ENCODE peak calls at places on chromosomes 12 and 14, in ten cellular contexts. I is RWPE1; T is IMR-90; U is ovary; P is hepatocyte; F is PC-3; O is effector memory CD4-positive, alpha-beta T cell; Z is lower lobe of right lung; V is MM.1S; K is Karpas-422. B is an unnamed sample.

GRCh38 chr14:23640524-23641141 is 4.5 kb downstream of the DHRS2 start:
- DNase-seq in I (no peak), T (peak), U (peak), P (peak), F (peak), O (no peak), Z (no peak), V (no peak), K (peak), B (no peak)

GRCh38 chr14:94483729-94484275 is 7.8 kb upstream of the SERPINA9 start:
- DNase-seq in I (no peak), T (peak), U (no peak), P (no peak), F (no peak), O (no peak), Z (no peak), V (no peak), K (no peak), B (peak)

GRCh38 chr14:87690076-87690661 is 302.8 kb downstream of the GALC start:
- DNase-seq in I (no peak), T (no peak), U (no peak), P (peak), F (no peak), O (no peak), Z (no peak), V (no peak), K (no peak), B (no peak)

GRCh38 chr14:56648508-56649301 is 69.1 kb downstream of the TMEM260 start:
- DNase-seq in I (no peak), T (no peak), U (no peak), P (no peak), F (no peak), O (no peak), Z (no peak), V (no peak), K (no peak), B (no peak)

GRCh38 chr12:2877047-2877958 is at the start of the genes FOXM1 and RHNO1:
- DNase-seq in I (peak), T (peak), U (peak), P (peak), F (peak), O (peak), Z (peak), V (peak), K (peak), B (peak)

GRCh38 chr12:96246926-96247566 is 52.9 kb downstream of the ELK3 start:
- DNase-seq in I (no peak), T (no peak), U (no peak), P (no peak), F (no peak), O (no peak), Z (no peak), V (no peak), K (no peak), B (no peak)

GRCh38 chr14:67887478-67887877 is 67.9 kb downstream of the RAD51B start:
- DNase-seq in I (no peak), T (no peak), U (no peak), P (no peak), F (no peak), O (no peak), Z (no peak), V (no peak), K (no peak), B (no peak)

GRCh38 chr12:5521456-5522325 is 89.8 kb downstream of the NTF3 start:
- DNase-seq in I (no peak), T (no peak), U (no peak), P (no peak), F (no peak), O (no peak), Z (no peak), V (no peak), K (no peak), B (no peak)

GRCh38 chr12:104025771-104026170 is 24.2 kb downstream of the GLT8D2 start:
- DNase-seq in I (peak), T (no peak), U (no peak), P (no peak), F (peak), O (no peak), Z (no peak), V (no peak), K (no peak), B (no peak)

GRCh38 chr12:88897723-88898122 is 317.5 kb upstream of the KITLG start:
- DNase-seq in I (no peak), T (peak), U (no peak), P (no peak), F (no peak), O (no peak), Z (no peak), V (no peak), K (no peak), B (no peak)

GRCh38 chr14:26394114-26394855 is 203.5 kb downstream of the NOVA1 start:
- DNase-seq in I (no peak), T (peak), U (no peak), P (no peak), F (peak), O (no peak), Z (no peak), V (no peak), K (peak), B (peak)

GRCh38 chr12:16348435-16349131 is 1.1 kb downstream of the MGST1 start:
- DNase-seq in I (no peak), T (peak), U (no peak), P (no peak), F (no peak), O (no peak), Z (no peak), V (no peak), K (no peak), B (no peak)

GRCh38 chr12:22856120-22856699 is 231.2 kb downstream of the ETNK1 start:
- DNase-seq in I (peak), T (peak), U (no peak), P (peak), F (peak), O (no peak), Z (no peak), V (peak), K (peak), B (no peak)

GRCh38 chr14:96574171-96574632 is 72.0 kb downstream of the PAPOLA start:
- DNase-seq in I (no peak), T (no peak), U (no peak), P (no peak), F (no peak), O (no peak), Z (no peak), V (no peak), K (no peak), B (no peak)

GRCh38 chr12:22321620-22322019 is 12.9 kb downstream of the ST8SIA1 start:
- DNase-seq in I (no peak), T (no peak), U (no peak), P (no peak), F (peak), O (no peak), Z (peak), V (no peak), K (peak), B (no peak)

GRCh38 chr12:77979597-77980250 is 149.0 kb downstream of the NAV3 start:
- DNase-seq in I (no peak), T (peak), U (no peak), P (no peak), F (no peak), O (no peak), Z (no peak), V (no peak), K (no peak), B (no peak)

GRCh38 chr12:116749884-116750283 is 11.8 kb downstream of the RNFT2 start:
- DNase-seq in I (no peak), T (no peak), U (no peak), P (no peak), F (no peak), O (no peak), Z (no peak), V (no peak), K (no peak), B (no peak)

GRCh38 chr14:69154779-69155178 is 1.9 kb upstream of the DCAF5 start:
- DNase-seq in I (no peak), T (no peak), U (no peak), P (peak), F (peak), O (no peak), Z (no peak), V (no peak), K (peak), B (peak)

GRCh38 chr12:3771853-3772252 is 18.9 kb upstream of the CRACR2A start:
- DNase-seq in I (no peak), T (no peak), U (no peak), P (no peak), F (no peak), O (no peak), Z (no peak), V (no peak), K (no peak), B (no peak)

GRCh38 chr12:65747338-65747737 is 76.9 kb upstream of the HMGA2 start:
- DNase-seq in I (no peak), T (no peak), U (no peak), P (no peak), F (no peak), O (no peak), Z (no peak), V (no peak), K (no peak), B (no peak)

GRCh38 chr12:114339626-114340025 is 66.3 kb downstream of the TBX5 start:
- DNase-seq in I (no peak), T (peak), U (no peak), P (no peak), F (peak), O (no peak), Z (no peak), V (no peak), K (no peak), B (no peak)

GRCh38 chr12:112894128-112894527 is 12.6 kb upstream of the OAS1 start:
- DNase-seq in I (no peak), T (no peak), U (no peak), P (no peak), F (no peak), O (no peak), Z (no peak), V (peak), K (no peak), B (no peak)
- H3K27ac ChIP-seq in I (no peak), T (no peak), U (no peak), P (no peak), F (no peak), O (no peak), Z (no peak), V (no peak), K (no peak), B (no peak)

GRCh38 chr12:79567164-79567563 is 123.6 kb downstream of the PAWR start:
- DNase-seq in I (no peak), T (no peak), U (no peak), P (no peak), F (no peak), O (no peak), Z (no peak), V (no peak), K (no peak), B (no peak)
- H3K27ac ChIP-seq in I (no peak), T (no peak), U (no peak), P (peak), F (no peak), O (no peak), Z (peak), V (no peak), K (no peak), B (no peak)

GRCh38 chr12:70196732-70197361 is 46.4 kb upstream of the CNOT2 start:
- DNase-seq in I (no peak), T (no peak), U (no peak), P (no peak), F (no peak), O (no peak), Z (no peak), V (no peak), K (no peak), B (no peak)
- H3K27ac ChIP-seq in I (no peak), T (no peak), U (no peak), P (peak), F (no peak), O (no peak), Z (no peak), V (no peak), K (peak), B (no peak)

GRCh38 chr12:100127766-100128508 is 14.7 kb downstream of the BLTP3B start:
- DNase-seq in I (peak), T (peak), U (no peak), P (peak), F (peak), O (no peak), Z (no peak), V (no peak), K (no peak), B (peak)
- H3K27ac ChIP-seq in I (peak), T (peak), U (no peak), P (peak), F (no peak), O (no peak), Z (peak), V (no peak), K (no peak), B (no peak)

GRCh38 chr14:31943217-31943616 is 133.9 kb upstream of the ARHGAP5 start:
- DNase-seq in I (no peak), T (no peak), U (no peak), P (no peak), F (no peak), O (no peak), Z (no peak), V (no peak), K (no peak), B (no peak)

GRCh38 chr14:31945074-31945613 is 132.0 kb upstream of the ARHGAP5 start:
- DNase-seq in I (no peak), T (no peak), U (no peak), P (peak), F (no peak), O (no peak), Z (no peak), V (peak), K (peak), B (no peak)

GRCh38 chr14:31943861-31944255 is 133.2 kb upstream of the ARHGAP5 start:
- DNase-seq in I (no peak), T (no peak), U (no peak), P (no peak), F (no peak), O (no peak), Z (no peak), V (no peak), K (no peak), B (no peak)

GRCh38 chr14:31945701-31946100 is 131.4 kb upstream of the ARHGAP5 start:
- DNase-seq in I (no peak), T (no peak), U (no peak), P (peak), F (no peak), O (no peak), Z (no peak), V (no peak), K (no peak), B (no peak)

DNA sequence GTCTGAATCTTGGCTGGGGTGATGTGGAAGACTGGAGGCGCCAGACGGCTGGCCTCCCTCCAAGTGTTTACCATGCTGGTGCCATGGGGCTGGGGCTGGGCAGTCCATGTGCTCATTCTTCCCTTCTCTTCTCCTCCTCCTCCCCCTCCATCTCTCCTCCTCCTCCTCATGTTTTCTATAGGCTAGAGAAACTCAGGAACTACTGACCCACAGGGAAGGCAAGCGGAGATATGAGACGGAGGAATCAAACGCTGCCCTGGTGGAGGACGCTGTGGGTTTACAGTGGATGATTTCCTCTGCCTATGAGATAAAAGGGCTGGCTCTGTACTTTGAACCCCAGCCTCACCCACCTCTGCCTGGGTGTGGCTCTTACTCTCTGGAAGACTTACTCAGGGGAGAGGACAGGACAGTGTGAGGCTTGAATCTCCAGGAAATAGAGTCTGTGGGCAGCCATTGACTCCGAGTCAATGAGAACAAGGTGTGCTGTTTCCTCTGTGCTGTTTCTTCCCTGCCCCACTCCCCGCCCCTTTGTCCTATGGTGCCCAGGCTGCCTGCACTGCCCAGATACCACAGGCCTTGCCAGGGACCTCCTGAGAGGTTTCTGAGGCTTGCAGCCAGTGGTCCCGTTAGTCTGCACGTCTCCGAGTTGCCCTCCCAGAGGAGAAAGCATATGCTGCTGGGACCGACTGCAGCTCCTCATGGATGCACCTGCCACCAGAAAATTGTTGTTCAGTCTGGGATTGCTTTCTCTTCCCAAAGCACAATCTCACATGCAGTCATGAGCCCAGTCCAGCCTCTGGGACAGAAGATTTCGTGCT is 132.6 kb upstream of the ARHGAP5 start:
- DNase-seq in I (no peak), T (no peak), U (no peak), P (peak), F (no peak), O (no peak), Z (no peak), V (no peak), K (no peak), B (no peak)
- H3K27ac ChIP-seq in I (peak), T (no peak), U (no peak), P (peak), F (no peak), O (peak), Z (no peak), V (no peak), K (no peak), B (no peak)

DNA sequence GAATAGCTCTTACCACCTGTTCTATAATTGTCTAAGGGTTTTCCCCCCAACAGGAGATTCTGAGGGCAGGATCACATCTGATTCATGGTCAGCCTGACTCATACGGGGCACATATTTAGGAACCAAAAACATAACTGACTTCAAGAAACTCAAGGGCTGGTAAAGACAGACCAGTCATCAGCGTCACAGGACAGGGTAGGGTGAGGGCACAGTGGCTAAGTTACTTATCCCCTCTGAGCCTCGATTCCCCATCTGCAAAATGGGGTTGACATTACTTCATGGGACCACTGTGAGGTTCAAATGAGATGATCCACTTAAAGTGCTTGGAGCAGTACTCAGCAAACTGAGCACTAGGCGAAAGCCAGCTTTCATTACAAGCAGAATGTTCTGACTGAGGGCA is 606 bp downstream of the CINP start:
- DNase-seq in I (peak), T (peak), U (no peak), P (peak), F (peak), O (no peak), Z (no peak), V (no peak), K (peak), B (peak)
- H3K27ac ChIP-seq in I (peak), T (peak), U (no peak), P (peak), F (peak), O (peak), Z (peak), V (peak), K (no peak), B (no peak)

GRCh38 chr12:47812797-47813490 is 6.8 kb downstream of the HDAC7 start:
- DNase-seq in I (peak), T (peak), U (peak), P (peak), F (peak), O (peak), Z (peak), V (peak), K (peak), B (peak)
- H3K27ac ChIP-seq in I (peak), T (peak), U (peak), P (peak), F (peak), O (peak), Z (peak), V (peak), K (peak), B (peak)

DNA sequence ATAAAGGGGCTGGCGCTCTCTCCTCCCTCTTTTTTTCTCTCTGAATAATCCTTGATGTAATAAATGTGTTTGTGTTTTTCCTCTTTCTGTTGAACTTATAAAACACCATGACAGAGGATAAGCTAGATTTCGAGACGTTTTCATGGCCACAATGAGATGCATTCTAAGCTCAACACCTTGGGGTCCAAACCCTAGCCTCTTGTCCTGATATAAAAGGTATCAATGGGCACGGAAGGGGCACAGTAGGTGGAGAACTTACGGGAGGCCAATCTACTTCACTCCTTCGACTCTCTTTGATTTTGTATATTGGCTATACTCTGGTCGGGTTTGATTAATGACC is 6.0 kb upstream of the ALX1 start:
- DNase-seq in I (no peak), T (no peak), U (no peak), P (no peak), F (no peak), O (no peak), Z (no peak), V (no peak), K (no peak), B (no peak)
- H3K27ac ChIP-seq in I (no peak), T (no peak), U (no peak), P (no peak), F (no peak), O (no peak), Z (no peak), V (no peak), K (no peak), B (no peak)

GRCh38 chr12:123078114-123078465 is 72.8 kb downstream of the PITPNM2 start:
- DNase-seq in I (no peak), T (no peak), U (no peak), P (no peak), F (no peak), O (no peak), Z (no peak), V (no peak), K (no peak), B (no peak)
- H3K27ac ChIP-seq in I (no peak), T (no peak), U (no peak), P (no peak), F (no peak), O (no peak), Z (no peak), V (no peak), K (no peak), B (no peak)

B was measured in trophoblast cell.